ENCODE peak calls at places on chromosomes 6 and 20, in nine cellular contexts. L is BE2C; C is ELR; B is activated naive CD4-positive, alpha-beta T cell treated with anti-CD3 and anti-CD28 coated beads for 36 hours; V is HS-27A; F is GM03348; P is effector memory CD8-positive, alpha-beta T cell; N is activated T-helper 1 cell treated with anti-CD3 and anti-CD28 coated beads, Interleukin-12 subunit alpha, Interleukin-12 subunit beta, Interleukin-2, Interleukin-4 antibody, amounts not matched to agents 30 ng/mL and 10 ng/mL and 1 ng/mL, durations not matched to agents 14 hours and 24 hours and 36 hours; Z is endothelial cell. T is an unnamed sample.
A peak's percentile ranks its signal among the peaks of the same experiment; 100 is the strongest.

GRCh38 chr20:64151634-64152530 is 12.4 kb upstream of the MYT1 start:
- DNase-seq in L (no peak), C (peak; percentile 79), B (no peak), V (no peak), F (no peak), P (no peak), N (no peak), Z (no peak), T (peak; percentile 42)

GRCh38 chr20:47642624-47643023 is 140.9 kb downstream of the NCOA3 start:
- DNase-seq in L (no peak), C (no peak), B (no peak), V (no peak), F (no peak), P (no peak), N (no peak), Z (no peak), T (no peak)

GRCh38 chr20:25336561-25337422 is 53.8 kb downstream of the ABHD12 start:
- DNase-seq in L (no peak), C (peak; percentile 17), B (no peak), V (no peak), F (no peak), P (no peak), N (no peak), Z (peak; percentile 28), T (no peak)

GRCh38 chr6:7050911-7051779 is 56.6 kb upstream of the RREB1 start:
- DNase-seq in L (peak; percentile 24), C (peak; percentile 57), B (peak; percentile 46), V (no peak), F (peak; percentile 56), P (no peak), N (no peak), Z (peak; percentile 53), T (no peak)

GRCh38 chr6:41679696-41680095 is 41.4 kb downstream of the MDFI start:
- DNase-seq in L (no peak), C (no peak), B (no peak), V (no peak), F (no peak), P (no peak), N (no peak), Z (no peak), T (peak; percentile 81)

GRCh38 chr6:75436869-75437268 is 56.7 kb downstream of the FILIP1 start:
- DNase-seq in L (no peak), C (no peak), B (no peak), V (no peak), F (peak; percentile 21), P (no peak), N (no peak), Z (no peak), T (no peak)

GRCh38 chr6:36719126-36719525 is 21.5 kb downstream of the RAB44 start:
- DNase-seq in L (no peak), C (no peak), B (peak; percentile 0), V (no peak), F (no peak), P (no peak), N (no peak), Z (no peak), T (no peak)

GRCh38 chr6:161701051-161701450 is 427.2 kb upstream of the AGPAT4 start:
- DNase-seq in L (no peak), C (no peak), B (no peak), V (no peak), F (no peak), P (no peak), N (no peak), Z (no peak), T (no peak)

GRCh38 chr6:108559884-108560462 is 744 bp upstream of the FOXO3 start:
- DNase-seq in L (peak; percentile 79), C (peak; percentile 83), B (no peak), V (no peak), F (peak; percentile 65), P (no peak), N (no peak), Z (peak; percentile 67), T (no peak)

T was measured in chondrocyte.